ENCODE peak calls at places on chromosomes 1 and 21, in eight cellular contexts. F is transverse colon, L is GM12864, B is tibial artery, H is sigmoid colon, J is mucosa of descending colon, U is cardiac fibroblast, O is body of pancreas. I is an unnamed sample.

GRCh38 chr1:221993444-221993948 is 251.6 kb upstream of the DUSP10 start:
- DNase-seq in F (no peak), L (no peak), B (no peak), H (no peak), J (no peak), U (no peak), O (no peak), I (no peak)

GRCh38 chr1:66929999-66930822 is 5.4 kb downstream of the MIER1 start:
- DNase-seq in F (peak), L (peak), B (peak), H (peak), J (peak), U (peak), O (peak), I (peak)

GRCh38 chr1:5478156-5478695 is 514.0 kb downstream of the NPHP4 start:
- DNase-seq in F (no peak), L (no peak), B (no peak), H (no peak), J (no peak), U (no peak), O (peak), I (no peak)

GRCh38 chr1:94709891-94710581 is 110.1 kb upstream of the SLC44A3 start:
- DNase-seq in F (no peak), L (no peak), B (no peak), H (no peak), J (no peak), U (no peak), O (no peak), I (no peak)

GRCh38 chr1:220176540-220176939 is 82.6 kb downstream of the IARS2 start:
- DNase-seq in F (no peak), L (no peak), B (no peak), H (no peak), J (no peak), U (no peak), O (no peak), I (no peak)

GRCh38 chr1:205610781-205611473 is 20.9 kb downstream of the ELK4 start:
- DNase-seq in F (no peak), L (no peak), B (no peak), H (no peak), J (no peak), U (no peak), O (no peak), I (no peak)

GRCh38 chr1:99707535-99708142 is 58.8 kb downstream of the FRRS1 start:
- DNase-seq in F (peak), L (peak), B (peak), H (peak), J (no peak), U (peak), O (peak), I (peak)

GRCh38 chr1:31702836-31703404 is 897 bp downstream of the COL16A1 start:
- DNase-seq in F (no peak), L (no peak), B (no peak), H (peak), J (no peak), U (no peak), O (no peak), I (no peak)

GRCh38 chr1:94697839-94698238 is 122.3 kb upstream of the SLC44A3 start:
- DNase-seq in F (no peak), L (no peak), B (no peak), H (no peak), J (no peak), U (no peak), O (no peak), I (no peak)

GRCh38 chr1:246703581-246703980 is 20.6 kb upstream of the SCCPDH start:
- DNase-seq in F (peak), L (no peak), B (no peak), H (no peak), J (peak), U (no peak), O (peak), I (no peak)

GRCh38 chr1:168609133-168609715 is 32.8 kb downstream of the XCL1 start:
- DNase-seq in F (no peak), L (no peak), B (peak), H (peak), J (no peak), U (peak), O (peak), I (no peak)

GRCh38 chr1:53074313-53075154 is 12.5 kb downstream of the PODN start:
- DNase-seq in F (peak), L (no peak), B (peak), H (peak), J (peak), U (no peak), O (peak), I (no peak)

GRCh38 chr1:160428655-160429054 is 28.3 kb downstream of the VANGL2 start:
- DNase-seq in F (peak), L (no peak), B (no peak), H (no peak), J (peak), U (peak), O (peak), I (peak)

GRCh38 chr1:178310685-178311105 is 186.1 kb downstream of the CLEC20A start:
- DNase-seq in F (no peak), L (peak), B (no peak), H (no peak), J (no peak), U (peak), O (peak), I (peak)

GRCh38 chr1:162443906-162444305 is 32.0 kb upstream of the SH2D1B start:
- DNase-seq in F (no peak), L (no peak), B (no peak), H (no peak), J (no peak), U (no peak), O (no peak), I (no peak)

GRCh38 chr1:117598489-117598888 is 7.4 kb upstream of the TENT5C start:
- DNase-seq in F (no peak), L (no peak), B (peak), H (no peak), J (no peak), U (no peak), O (no peak), I (no peak)

GRCh38 chr1:115706774-115707425 is 61.6 kb downstream of the CASQ2 start:
- DNase-seq in F (no peak), L (peak), B (no peak), H (no peak), J (no peak), U (peak), O (no peak), I (peak)

GRCh38 chr1:173050865-173051264 is at the start of gene TNFSF18:
- DNase-seq in F (no peak), L (no peak), B (no peak), H (no peak), J (no peak), U (peak), O (peak), I (no peak)

GRCh38 chr1:26645734-26646133 is 50.1 kb upstream of the ARID1A start:
- DNase-seq in F (no peak), L (no peak), B (no peak), H (no peak), J (no peak), U (no peak), O (no peak), I (no peak)

GRCh38 chr21:36425286-36425685 is 40.1 kb downstream of the CHAF1B start:
- DNase-seq in F (no peak), L (no peak), B (no peak), H (no peak), J (no peak), U (no peak), O (no peak), I (no peak)

GRCh38 chr1:56831874-56832693 is 12.9 kb upstream of the FYB2 start:
- DNase-seq in F (peak), L (peak), B (no peak), H (peak), J (no peak), U (peak), O (peak), I (peak)

GRCh38 chr1:240457203-240457602 is 154.8 kb downstream of the GREM2 start:
- DNase-seq in F (no peak), L (no peak), B (no peak), H (no peak), J (no peak), U (no peak), O (no peak), I (no peak)

GRCh38 chr21:38850277-38850951 is 44.7 kb downstream of the ETS2 start:
- DNase-seq in F (no peak), L (no peak), B (no peak), H (no peak), J (no peak), U (no peak), O (no peak), I (no peak)

GRCh38 chr1:170461762-170462384 is 70.1 kb upstream of the GORAB start:
- DNase-seq in F (no peak), L (no peak), B (peak), H (no peak), J (no peak), U (peak), O (no peak), I (no peak)

GRCh38 chr1:63877021-63877767 is 103.4 kb downstream of the ROR1 start:
- DNase-seq in F (no peak), L (no peak), B (no peak), H (no peak), J (no peak), U (no peak), O (no peak), I (no peak)

GRCh38 chr1:31784356-31785019 is 20.3 kb upstream of the ADGRB2 start:
- DNase-seq in F (no peak), L (no peak), B (peak), H (peak), J (no peak), U (no peak), O (peak), I (no peak)

GRCh38 chr1:91759076-91759475 is 126.9 kb downstream of the TGFBR3 start:
- DNase-seq in F (no peak), L (no peak), B (no peak), H (peak), J (no peak), U (no peak), O (no peak), I (no peak)

GRCh38 chr21:41726058-41726558 is 40.7 kb downstream of the RIPK4 start:
- DNase-seq in F (no peak), L (no peak), B (no peak), H (no peak), J (no peak), U (no peak), O (no peak), I (no peak)

GRCh38 chr1:109788695-109789521 is 25.2 kb upstream of the EPS8L3 start:
- DNase-seq in F (peak), L (no peak), B (peak), H (peak), J (peak), U (peak), O (no peak), I (peak)

GRCh38 chr1:75342799-75343198 is 208.6 kb downstream of the LHX8 start:
- DNase-seq in F (no peak), L (no peak), B (no peak), H (no peak), J (no peak), U (no peak), O (no peak), I (no peak)

GRCh38 chr1:101592861-101593260 is 356.0 kb downstream of the S1PR1 start:
- DNase-seq in F (no peak), L (no peak), B (no peak), H (no peak), J (no peak), U (no peak), O (no peak), I (no peak)

GRCh38 chr1:76690784-76691183 is 176.5 kb upstream of the ST6GALNAC5 start:
- DNase-seq in F (no peak), L (no peak), B (no peak), H (no peak), J (no peak), U (no peak), O (no peak), I (no peak)

GRCh38 chr1:198088360-198089071 is 68.3 kb upstream of the NEK7 start:
- DNase-seq in F (no peak), L (peak), B (no peak), H (no peak), J (no peak), U (peak), O (no peak), I (peak)

GRCh38 chr1:202127836-202128622 is 5.3 kb downstream of the GPR37L1 start:
- DNase-seq in F (no peak), L (no peak), B (no peak), H (no peak), J (no peak), U (no peak), O (no peak), I (no peak)

GRCh38 chr1:93489756-93490155 is 41.8 kb downstream of the FNBP1L start:
- DNase-seq in F (no peak), L (no peak), B (no peak), H (no peak), J (no peak), U (peak), O (no peak), I (no peak)

GRCh38 chr21:32093758-32094463 is 184.9 kb downstream of the MIS18A start:
- DNase-seq in F (no peak), L (no peak), B (no peak), H (no peak), J (no peak), U (no peak), O (no peak), I (no peak)

GRCh38 chr1:229230893-229231753 is 39.8 kb upstream of the RAB4A start:
- DNase-seq in F (no peak), L (no peak), B (no peak), H (peak), J (no peak), U (peak), O (no peak), I (no peak)

GRCh38 chr1:95117207-95118018 is at the start of gene TLCD4:
- DNase-seq in F (peak), L (no peak), B (peak), H (peak), J (peak), U (peak), O (peak), I (peak)

GRCh38 chr1:77832889-77833288 is 53.4 kb downstream of the MIGA1 start:
- DNase-seq in F (no peak), L (no peak), B (no peak), H (no peak), J (no peak), U (peak), O (no peak), I (no peak)

GRCh38 chr21:43727571-43728466 is 8.9 kb downstream of the PDXK start:
- DNase-seq in F (no peak), L (no peak), B (peak), H (no peak), J (no peak), U (no peak), O (peak), I (no peak)
- TF ChIP-seq CTCF in F (no peak), L (no peak), B (no peak), H (no peak), J (no peak), U (no peak), O (no peak), I (no peak)

DNA sequence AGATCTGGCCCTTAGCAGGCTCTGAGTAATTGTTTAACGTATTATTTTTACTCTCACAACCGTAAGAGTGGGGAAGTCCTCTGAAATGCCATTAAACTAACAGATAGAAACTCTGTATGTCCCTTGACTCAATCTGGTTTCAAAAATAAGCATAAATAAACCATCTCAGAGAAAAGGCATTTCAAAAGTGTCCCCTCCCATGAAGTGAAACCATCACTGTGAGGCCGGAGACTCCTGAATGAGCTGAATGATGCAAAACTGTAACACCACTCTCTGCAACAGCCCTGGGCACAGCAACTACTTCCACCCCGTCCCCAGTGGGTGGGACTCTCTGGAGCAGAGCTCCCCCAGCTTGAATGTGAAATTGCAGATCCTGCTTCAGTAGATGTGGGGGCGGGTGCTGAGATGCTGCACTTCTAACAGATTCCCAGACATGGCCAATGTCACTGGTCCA is 104.1 kb downstream of the SYF2 start:
- DNase-seq in F (no peak), L (peak), B (peak), H (no peak), J (no peak), U (no peak), O (no peak), I (peak)
- TF ChIP-seq CTCF in F (no peak), L (no peak), B (no peak), H (no peak), J (no peak), U (no peak), O (no peak), I (no peak)

GRCh38 chr1:214471458-214471857 is 79.9 kb downstream of the PTPN14 start:
- DNase-seq in F (no peak), L (no peak), B (no peak), H (no peak), J (no peak), U (no peak), O (no peak), I (no peak)
- TF ChIP-seq CTCF in F (no peak), L (no peak), B (no peak), H (no peak), J (no peak), U (no peak), O (no peak), I (no peak)

GRCh38 chr1:81305997-81306452 is 494.7 kb upstream of the ADGRL2 start:
- DNase-seq in F (no peak), L (no peak), B (no peak), H (no peak), J (no peak), U (peak), O (no peak), I (no peak)
- TF ChIP-seq CTCF in F (peak), L (no peak), B (peak), H (peak), J (no peak), U (peak), O (no peak), I (peak)

GRCh38 chr1:196732526-196732925 is 42.1 kb upstream of the CFHR3 start:
- DNase-seq in F (no peak), L (no peak), B (no peak), H (no peak), J (no peak), U (no peak), O (no peak), I (no peak)
- TF ChIP-seq CTCF in F (no peak), L (no peak), B (no peak), H (no peak), J (no peak), U (peak), O (no peak), I (no peak)

GRCh38 chr1:203662821-203663220 is 36.2 kb downstream of the ATP2B4 start:
- DNase-seq in F (no peak), L (no peak), B (no peak), H (no peak), J (no peak), U (no peak), O (no peak), I (no peak)

GRCh38 chr1:203660931-203661484 is 34.4 kb downstream of the ATP2B4 start:
- DNase-seq in F (no peak), L (no peak), B (no peak), H (no peak), J (no peak), U (no peak), O (no peak), I (no peak)

GRCh38 chr1:203661572-203661971 is 34.9 kb downstream of the ATP2B4 start:
- DNase-seq in F (peak), L (no peak), B (no peak), H (no peak), J (peak), U (no peak), O (peak), I (no peak)

GRCh38 chr1:203663820-203664219 is 37.2 kb downstream of the ATP2B4 start:
- DNase-seq in F (no peak), L (no peak), B (no peak), H (no peak), J (no peak), U (no peak), O (no peak), I (no peak)

GRCh38 chr1:203663294-203663693 is 36.7 kb downstream of the ATP2B4 start:
- DNase-seq in F (no peak), L (no peak), B (no peak), H (no peak), J (no peak), U (peak), O (no peak), I (no peak)
- TF ChIP-seq CTCF in F (no peak), L (no peak), B (no peak), H (no peak), J (no peak), U (peak), O (no peak), I (no peak)

GRCh38 chr1:214317734-214318133 is 36.8 kb downstream of the SMYD2 start:
- DNase-seq in F (no peak), L (no peak), B (no peak), H (no peak), J (no peak), U (no peak), O (no peak), I (no peak)
- TF ChIP-seq CTCF in F (no peak), L (peak), B (no peak), H (no peak), J (no peak), U (peak), O (no peak), I (no peak)

DNA sequence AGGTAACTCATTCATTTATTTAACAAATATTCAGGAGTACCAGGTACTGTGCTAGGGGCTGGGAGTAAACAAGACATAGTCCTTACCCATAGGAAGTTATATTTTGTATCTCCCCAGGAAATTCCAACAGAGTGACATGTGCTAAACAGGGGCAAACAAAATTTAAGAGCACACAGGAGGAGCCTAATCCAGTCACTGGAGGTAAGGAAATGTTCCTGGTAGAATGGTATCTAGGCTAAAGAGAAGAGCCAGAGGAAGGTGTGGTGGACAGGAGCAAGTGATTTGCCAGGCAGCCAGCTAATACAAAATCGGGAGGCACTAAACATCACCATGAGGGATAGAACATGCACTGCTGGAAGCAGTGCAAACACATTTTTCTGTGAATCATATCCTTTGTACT is 10.4 kb downstream of the TEX38 start:
- DNase-seq in F (no peak), L (no peak), B (no peak), H (no peak), J (no peak), U (no peak), O (no peak), I (no peak)
- TF ChIP-seq CTCF in F (no peak), L (no peak), B (no peak), H (no peak), J (no peak), U (no peak), O (no peak), I (no peak)

DNA sequence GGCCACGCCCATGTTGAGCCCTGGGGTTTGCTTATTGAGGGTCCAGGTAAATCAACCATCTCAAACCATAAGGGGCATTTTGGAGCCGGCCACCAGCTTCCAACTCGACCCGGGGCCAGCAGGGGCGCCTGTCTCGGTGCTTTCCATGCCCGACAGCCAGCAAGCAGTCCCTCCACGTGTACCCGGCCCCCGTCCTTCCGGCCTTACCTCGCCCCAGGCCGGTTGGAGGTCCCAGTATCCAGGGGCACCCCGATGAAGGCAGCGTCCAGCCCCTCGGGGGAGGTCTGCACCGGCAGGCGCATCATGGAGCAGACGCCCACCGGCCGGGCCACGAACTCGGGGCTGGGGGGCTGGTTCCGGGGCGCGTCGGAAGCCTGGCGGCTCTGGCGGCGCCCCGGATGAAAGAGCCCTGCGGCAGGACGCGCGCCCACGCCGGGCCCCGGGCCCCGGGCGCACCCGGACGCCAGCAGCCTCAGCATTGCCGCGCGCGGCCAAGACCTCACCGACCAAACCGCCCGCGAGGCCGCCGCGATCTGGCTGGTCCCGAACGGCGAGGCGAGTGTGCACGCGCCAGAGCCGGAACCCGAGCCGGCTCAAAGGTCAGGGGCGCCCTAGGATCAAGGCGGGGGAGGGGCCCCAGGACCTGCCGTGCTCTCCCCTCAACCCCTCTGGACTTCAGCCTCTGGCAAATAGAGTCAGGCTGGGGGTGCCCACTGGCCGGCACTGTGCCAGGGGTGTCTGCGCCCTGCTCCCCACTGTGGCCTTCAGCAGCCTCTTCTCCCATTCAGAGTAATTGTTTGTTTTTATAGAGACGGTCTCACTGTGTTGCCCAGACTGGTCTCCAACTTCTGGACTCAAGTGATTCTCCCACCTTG is at the start of gene AGMAT:
- DNase-seq in F (peak), L (no peak), B (no peak), H (no peak), J (peak), U (peak), O (peak), I (peak)
- TF ChIP-seq CTCF in F (peak), L (peak), B (no peak), H (peak), J (no peak), U (peak), O (peak), I (peak)

I was measured in GM10248.